ENCODE peak calls at places on chromosomes 11 and 22, in four cellular contexts. N is upper lobe of right lung, O is IMR-90, P is psoas muscle. I is an unnamed sample.

GRCh38 chr11:116515666-116516184 is 257.1 kb downstream of the BUD13 start:
- DNase-seq in N (no peak), O (no peak), P (no peak), I (no peak)

GRCh38 chr11:66727282-66727882 is 1.6 kb downstream of the SPTBN2 start:
- DNase-seq in N (no peak), O (peak; percentile 11), P (peak; percentile 54), I (peak; percentile 59)

GRCh38 chr11:116725434-116726221 is 47.2 kb downstream of the BUD13 start:
- DNase-seq in N (peak; percentile 61), O (peak; percentile 44), P (no peak), I (peak; percentile 15)

GRCh38 chr11:57644748-57645715 is 4.7 kb downstream of the YPEL4 start:
- DNase-seq in N (peak; percentile 87), O (peak; percentile 67), P (peak; percentile 87), I (peak; percentile 71)

GRCh38 chr11:2474059-2474901 is 29.5 kb downstream of the KCNQ1 start:
- DNase-seq in N (peak; percentile 64), O (no peak), P (no peak), I (peak; percentile 71)

GRCh38 chr11:17519031-17519430 is 25.2 kb downstream of the USH1C start:
- DNase-seq in N (no peak), O (no peak), P (no peak), I (no peak)

GRCh38 chr11:70895061-70895670 is 357.2 kb downstream of the SHANK2 start:
- DNase-seq in N (peak; percentile 51), O (no peak), P (no peak), I (no peak)

GRCh38 chr11:70359806-70360205 is 38.5 kb upstream of the CTTN start:
- DNase-seq in N (no peak), O (no peak), P (no peak), I (no peak)

GRCh38 chr11:20289732-20290131 is 73.8 kb upstream of the HTATIP2 start:
- DNase-seq in N (no peak), O (no peak), P (no peak), I (no peak)

GRCh38 chr11:110119317-110119716 is 26.1 kb downstream of the ZC3H12C start:
- DNase-seq in N (no peak), O (no peak), P (no peak), I (no peak)

GRCh38 chr11:58070585-58070984 is 39.8 kb downstream of the OR6Q1 start:
- DNase-seq in N (no peak), O (no peak), P (no peak), I (no peak)

GRCh38 chr11:79026803-79027445 is 413.9 kb downstream of the TENM4 start:
- DNase-seq in N (no peak), O (peak; percentile 51), P (no peak), I (no peak)

GRCh38 chr11:67636962-67637361 is 2.6 kb downstream of the TBX10 start:
- DNase-seq in N (no peak), O (no peak), P (no peak), I (no peak)

GRCh38 chr11:36195496-36196346 is 93.5 kb downstream of the COMMD9 start:
- DNase-seq in N (no peak), O (peak; percentile 44), P (no peak), I (no peak)

GRCh38 chr11:748007-748359 is 719 bp downstream of the TALDO1 start:
- DNase-seq in N (peak; percentile 74), O (no peak), P (peak; percentile 66), I (peak; percentile 42)

GRCh38 chr11:14676068-14676467 is 32.5 kb downstream of the PDE3B start:
- DNase-seq in N (no peak), O (no peak), P (no peak), I (no peak)

GRCh38 chr11:86291466-86292262 is 10.4 kb upstream of the HIKESHI start:
- DNase-seq in N (no peak), O (peak; percentile 55), P (no peak), I (no peak)

GRCh38 chr11:55942785-55943392 is 6.7 kb upstream of the OR5I1 start:
- DNase-seq in N (no peak), O (peak; percentile 7), P (no peak), I (no peak)

GRCh38 chr11:30960387-30960992 is 374.3 kb upstream of the MPPED2 start:
- DNase-seq in N (no peak), O (peak; percentile 47), P (no peak), I (no peak)

GRCh38 chr11:73463359-73463758 is 87.2 kb downstream of the RELT start:
- DNase-seq in N (no peak), O (peak; percentile 83), P (no peak), I (no peak)

GRCh38 chr11:2533642-2534115 is 88.9 kb downstream of the KCNQ1 start:
- DNase-seq in N (peak; percentile 85), O (peak; percentile 91), P (peak; percentile 80), I (peak; percentile 68)

GRCh38 chr11:66008095-66008467 is 3.7 kb upstream of the CST6 start:
- DNase-seq in N (no peak), O (no peak), P (no peak), I (no peak)

GRCh38 chr11:106603971-106604370 is 414.3 kb downstream of the GUCY1A2 start:
- DNase-seq in N (no peak), O (no peak), P (no peak), I (no peak)

GRCh38 chr22:23305922-23306374 is 125.6 kb downstream of the BCR start:
- DNase-seq in N (peak; percentile 70), O (peak; percentile 81), P (peak; percentile 83), I (no peak)

GRCh38 chr22:44281706-44282637 is 30.8 kb downstream of the SHISAL1 start:
- DNase-seq in N (no peak), O (no peak), P (no peak), I (peak; percentile 25)

GRCh38 chr22:29541845-29542244 is 11.7 kb downstream of the THOC5 start:
- DNase-seq in N (no peak), O (no peak), P (no peak), I (no peak)

GRCh38 chr11:117786099-117786870 is 10.7 kb downstream of the DSCAML1 start:
- DNase-seq in N (no peak), O (no peak), P (no peak), I (no peak)

GRCh38 chr11:126149759-126150236 is 61.7 kb downstream of the RPUSD4 start:
- DNase-seq in N (no peak), O (no peak), P (no peak), I (no peak)

GRCh38 chr22:47165998-47166397 is 403.5 kb downstream of the TBC1D22A start:
- DNase-seq in N (peak; percentile 37), O (no peak), P (peak; percentile 15), I (no peak)

GRCh38 chr22:43592470-43592869 is 180.7 kb downstream of the MPPED1 start:
- DNase-seq in N (no peak), O (peak; percentile 2), P (no peak), I (no peak)

GRCh38 chr11:19779740-19780139 is 67.1 kb downstream of the NAV2 start:
- DNase-seq in N (no peak), O (no peak), P (no peak), I (no peak)

GRCh38 chr11:76797341-76798201 is 14.4 kb downstream of the TSKU start:
- DNase-seq in N (no peak), O (no peak), P (no peak), I (no peak)

GRCh38 chr11:131534611-131535010 is 164.2 kb downstream of the NTM start:
- DNase-seq in N (no peak), O (no peak), P (no peak), I (no peak)

GRCh38 chr11:57406337-57406904 is 16.0 kb upstream of the PRG2 start:
- DNase-seq in N (no peak), O (peak; percentile 39), P (no peak), I (no peak)

GRCh38 chr22:28019881-28020861 is 101.1 kb upstream of the PITPNB start:
- DNase-seq in N (peak; percentile 79), O (peak; percentile 60), P (peak; percentile 90), I (peak; percentile 78)

GRCh38 chr11:115776916-115777315 is 272.7 kb upstream of the CADM1 start:
- DNase-seq in N (no peak), O (no peak), P (peak; percentile 53), I (no peak)

GRCh38 chr11:10909141-10909883 is 51.5 kb upstream of the ZBED5 start:
- DNase-seq in N (no peak), O (peak; percentile 42), P (no peak), I (no peak)

GRCh38 chr11:10913075-10913474 is 55.2 kb upstream of the ZBED5 start:
- DNase-seq in N (no peak), O (no peak), P (no peak), I (no peak)

GRCh38 chr11:10911907-10912306 is 54.1 kb upstream of the ZBED5 start:
- DNase-seq in N (no peak), O (no peak), P (no peak), I (no peak)

GRCh38 chr11:10906521-10906920 is 48.7 kb upstream of the ZBED5 start:
- DNase-seq in N (no peak), O (peak; percentile 56), P (no peak), I (no peak)

GRCh38 chr11:10908215-10908990 is 50.5 kb upstream of the ZBED5 start:
- DNase-seq in N (no peak), O (peak; percentile 93), P (no peak), I (no peak)
- H3K4me3 ChIP-seq in N (no peak overlapping the region), O (no peak overlapping the region), P (no peak overlapping the region), I (no peak overlapping the region)

DNA sequence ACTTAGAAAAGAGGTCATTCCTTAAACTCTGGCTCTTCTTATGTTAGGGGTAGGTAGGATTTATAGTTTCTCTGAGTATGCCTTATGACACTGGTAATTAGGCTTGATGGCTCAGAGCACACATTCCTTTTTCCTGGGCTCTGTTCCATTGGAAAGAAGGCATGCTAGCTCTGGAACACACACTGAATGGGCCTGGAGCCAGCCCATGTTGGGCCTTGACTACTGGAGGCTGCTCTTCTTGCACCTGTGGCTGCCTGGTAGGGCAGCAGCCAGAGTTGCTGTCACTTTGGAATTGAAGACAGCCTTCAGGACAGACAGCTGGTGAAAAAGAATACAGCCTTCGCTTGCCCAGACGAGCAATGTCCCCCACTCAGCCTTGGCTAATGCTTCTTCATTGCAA is 18.2 kb downstream of the MCAM start:
- DNase-seq in N (no peak), O (no peak), P (peak; percentile 94), I (no peak)
- H3K36me3 ChIP-seq in N (peaks cover 75% of the 10 kb centered on the region), O (peaks cover 30% of the 10 kb centered on the region), P (no peaks in the 10 kb centered on the region), I (no peaks in the 10 kb centered on the region)

DNA sequence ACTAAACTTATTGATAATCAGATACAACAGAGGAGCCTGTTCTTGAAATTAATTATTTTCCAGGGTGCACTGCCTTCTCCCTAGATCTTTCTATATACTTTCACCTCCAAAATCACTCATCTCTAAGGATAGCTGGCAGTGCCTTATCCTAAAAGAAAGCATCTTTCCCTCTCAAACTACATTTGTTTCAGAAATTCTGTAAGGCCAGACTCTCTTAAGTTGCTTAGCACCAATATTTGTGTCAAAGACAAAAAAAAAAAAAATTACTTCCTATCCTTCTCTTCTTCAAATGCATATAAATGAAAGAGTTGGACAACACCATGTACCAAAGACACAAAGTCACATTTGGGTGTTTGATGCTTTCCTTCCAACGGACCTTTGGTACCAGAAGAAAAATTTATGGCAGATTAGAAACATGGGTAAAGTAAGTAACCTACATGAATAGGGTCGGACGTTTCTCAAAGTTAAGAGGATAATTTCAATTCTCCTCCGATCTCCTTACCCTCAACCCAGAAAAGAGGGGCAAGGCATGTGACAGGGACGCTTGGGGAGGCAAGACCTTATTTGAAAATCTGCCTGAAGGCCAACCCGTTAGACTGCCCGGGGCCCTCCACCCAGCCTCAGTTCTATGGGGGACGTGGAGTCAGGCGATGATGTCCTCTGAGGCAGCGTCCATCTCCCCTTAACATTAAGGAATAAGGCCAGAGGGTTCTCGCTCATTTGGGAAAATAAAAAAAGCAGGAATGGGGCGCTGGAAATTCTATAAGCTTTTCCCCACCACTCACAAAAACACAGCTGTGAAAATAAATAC is 66.3 kb downstream of the ETS1 start:
- DNase-seq in N (no peak), O (no peak), P (peak; percentile 51), I (peak; percentile 41)
- H3K4me1 ChIP-seq in N (peaks cover 36% of the 10 kb centered on the region), O (peaks cover 35% of the 10 kb centered on the region), P (peaks cover 29% of the 10 kb centered on the region), I (peaks cover 30% of the 10 kb centered on the region)

GRCh38 chr11:61829806-61830205 is 1.7 kb downstream of the FADS2 start:
- DNase-seq in N (no peak), O (no peak), P (no peak), I (no peak)
- H3K4me3 ChIP-seq in N (peak overlapping the region; percentile 67), O (no peak overlapping the region), P (peak overlapping the region; percentile 60), I (no peak overlapping the region)